ENCODE peak calls at places on chromosomes 4 and X, in seven cellular contexts. One of them, this sample, is unnamed.

GRCh38 chr4:15291133-15291532 is 136.7 kb upstream of the C1QTNF7 start:
- DNase-seq in ascending aorta: no peak
- DNase-seq in pancreas: no peak
- DNase-seq in tibial artery: no peak
- DNase-seq in fibroblast of lung: no peak
- DNase-seq in dorsolateral prefrontal cortex: no peak
- DNase-seq in left lung: no peak
- DNase-seq in this sample: no peak

GRCh38 chrX:24242649-24243556 is 71.0 kb downstream of the SUPT20HL2 start:
- DNase-seq in fibroblast of lung: peak
- DNase-seq in pancreas: no peak
- DNase-seq in dorsolateral prefrontal cortex: no peak
- DNase-seq in ascending aorta: peak
- DNase-seq in tibial artery: peak
- DNase-seq in left lung: no peak
- DNase-seq in this sample: no peak

GRCh38 chr4:83679692-83680091 is 143.8 kb downstream of the GPAT3 start:
- DNase-seq in pancreas: no peak
- DNase-seq in dorsolateral prefrontal cortex: no peak
- DNase-seq in tibial artery: no peak
- DNase-seq in fibroblast of lung: no peak
- DNase-seq in left lung: no peak
- DNase-seq in ascending aorta: no peak
- DNase-seq in this sample: no peak

GRCh38 chrX:132272826-132273225 is 53.6 kb upstream of the RAP2C start:
- DNase-seq in ascending aorta: no peak
- DNase-seq in dorsolateral prefrontal cortex: no peak
- DNase-seq in fibroblast of lung: no peak
- DNase-seq in left lung: no peak
- DNase-seq in tibial artery: no peak
- DNase-seq in pancreas: no peak
- DNase-seq in this sample: no peak

GRCh38 chr4:7812191-7812860 is 127.3 kb downstream of the AFAP1 start:
- DNase-seq in fibroblast of lung: no peak
- DNase-seq in left lung: no peak
- DNase-seq in ascending aorta: no peak
- DNase-seq in dorsolateral prefrontal cortex: no peak
- DNase-seq in pancreas: no peak
- DNase-seq in tibial artery: no peak
- DNase-seq in this sample: no peak

GRCh38 chr4:144288011-144288903 is 147.7 kb upstream of the GYPA start:
- DNase-seq in pancreas: no peak
- DNase-seq in fibroblast of lung: no peak
- DNase-seq in ascending aorta: no peak
- DNase-seq in tibial artery: no peak
- DNase-seq in dorsolateral prefrontal cortex: no peak
- DNase-seq in left lung: peak
- DNase-seq in this sample: no peak

GRCh38 chr4:90542216-90542615 is 415.0 kb downstream of the CCSER1 start:
- DNase-seq in tibial artery: no peak
- DNase-seq in dorsolateral prefrontal cortex: no peak
- DNase-seq in pancreas: no peak
- DNase-seq in left lung: no peak
- DNase-seq in ascending aorta: no peak
- DNase-seq in fibroblast of lung: no peak
- DNase-seq in this sample: no peak

GRCh38 chr4:138112389-138112788 is 129.8 kb downstream of the SLC7A11 start:
- DNase-seq in left lung: no peak
- DNase-seq in pancreas: no peak
- DNase-seq in dorsolateral prefrontal cortex: no peak
- DNase-seq in tibial artery: no peak
- DNase-seq in fibroblast of lung: no peak
- DNase-seq in ascending aorta: no peak
- DNase-seq in this sample: no peak

GRCh38 chr4:6555519-6555918 is 19.5 kb upstream of the MAN2B2 start:
- DNase-seq in dorsolateral prefrontal cortex: no peak
- DNase-seq in left lung: no peak
- DNase-seq in pancreas: no peak
- DNase-seq in tibial artery: no peak
- DNase-seq in fibroblast of lung: no peak
- DNase-seq in ascending aorta: no peak
- DNase-seq in this sample: no peak

GRCh38 chr4:118280501-118281218 is 72.1 kb downstream of the PRSS12 start:
- DNase-seq in tibial artery: no peak
- DNase-seq in dorsolateral prefrontal cortex: no peak
- DNase-seq in fibroblast of lung: peak
- DNase-seq in ascending aorta: no peak
- DNase-seq in left lung: no peak
- DNase-seq in pancreas: no peak
- DNase-seq in this sample: no peak

GRCh38 chrX:46575991-46576392 is 2.4 kb downstream of the CHST7 start:
- DNase-seq in pancreas: no peak
- DNase-seq in left lung: no peak
- DNase-seq in dorsolateral prefrontal cortex: no peak
- DNase-seq in fibroblast of lung: peak
- DNase-seq in tibial artery: peak
- DNase-seq in ascending aorta: no peak
- DNase-seq in this sample: no peak

GRCh38 chr4:94084155-94084554 is 123.5 kb upstream of the SMARCAD1 start:
- DNase-seq in pancreas: no peak
- DNase-seq in tibial artery: no peak
- DNase-seq in left lung: no peak
- DNase-seq in fibroblast of lung: no peak
- DNase-seq in dorsolateral prefrontal cortex: no peak
- DNase-seq in ascending aorta: no peak
- DNase-seq in this sample: no peak

GRCh38 chr4:99202536-99202935 is 16.5 kb downstream of the ADH6 start:
- DNase-seq in dorsolateral prefrontal cortex: no peak
- DNase-seq in pancreas: no peak
- DNase-seq in tibial artery: no peak
- DNase-seq in ascending aorta: peak
- DNase-seq in left lung: no peak
- DNase-seq in fibroblast of lung: peak
- DNase-seq in this sample: no peak

GRCh38 chrX:55007633-55008032 is 7.5 kb downstream of the APEX2 start:
- DNase-seq in pancreas: no peak
- DNase-seq in dorsolateral prefrontal cortex: no peak
- DNase-seq in fibroblast of lung: peak
- DNase-seq in ascending aorta: peak
- DNase-seq in left lung: no peak
- DNase-seq in tibial artery: no peak
- DNase-seq in this sample: no peak

GRCh38 chr4:37648084-37648817 is 37.9 kb downstream of the RELL1 start:
- DNase-seq in ascending aorta: peak
- DNase-seq in dorsolateral prefrontal cortex: no peak
- DNase-seq in left lung: no peak
- DNase-seq in pancreas: peak
- DNase-seq in fibroblast of lung: peak
- DNase-seq in tibial artery: no peak
- DNase-seq in this sample: peak

GRCh38 chr4:186719925-186720694 is 3.5 kb downstream of the FAT1 start:
- DNase-seq in pancreas: no peak
- DNase-seq in fibroblast of lung: peak
- DNase-seq in tibial artery: no peak
- DNase-seq in left lung: no peak
- DNase-seq in dorsolateral prefrontal cortex: no peak
- DNase-seq in ascending aorta: no peak
- DNase-seq in this sample: no peak

GRCh38 chr4:178471385-178471784 is 1029.1 kb upstream of the AGA start:
- DNase-seq in tibial artery: no peak
- DNase-seq in ascending aorta: no peak
- DNase-seq in left lung: no peak
- DNase-seq in fibroblast of lung: no peak
- DNase-seq in dorsolateral prefrontal cortex: no peak
- DNase-seq in pancreas: no peak
- DNase-seq in this sample: no peak

GRCh38 chr4:2248044-2248780 is 6.3 kb upstream of the HAUS3 start:
- DNase-seq in tibial artery: no peak
- DNase-seq in pancreas: no peak
- DNase-seq in dorsolateral prefrontal cortex: no peak
- DNase-seq in left lung: peak
- DNase-seq in fibroblast of lung: no peak
- DNase-seq in ascending aorta: peak
- DNase-seq in this sample: peak

GRCh38 chr4:171920901-171921300 is 107.7 kb downstream of the GALNTL6 start:
- DNase-seq in tibial artery: no peak
- DNase-seq in ascending aorta: no peak
- DNase-seq in dorsolateral prefrontal cortex: no peak
- DNase-seq in fibroblast of lung: no peak
- DNase-seq in left lung: no peak
- DNase-seq in pancreas: no peak
- DNase-seq in this sample: no peak

GRCh38 chrX:19879742-19880378 is 7.5 kb downstream of the SH3KBP1 start:
- DNase-seq in left lung: no peak
- DNase-seq in fibroblast of lung: no peak
- DNase-seq in pancreas: no peak
- DNase-seq in tibial artery: no peak
- DNase-seq in ascending aorta: no peak
- DNase-seq in dorsolateral prefrontal cortex: no peak
- DNase-seq in this sample: no peak

GRCh38 chr4:168751263-168752225 is 254.7 kb downstream of the PALLD start:
- DNase-seq in fibroblast of lung: peak
- DNase-seq in pancreas: no peak
- DNase-seq in dorsolateral prefrontal cortex: no peak
- DNase-seq in left lung: no peak
- DNase-seq in ascending aorta: no peak
- DNase-seq in tibial artery: no peak
- DNase-seq in this sample: no peak

GRCh38 chr4:149841686-149842085 is 26.0 kb upstream of the IQCM start:
- DNase-seq in tibial artery: no peak
- DNase-seq in dorsolateral prefrontal cortex: no peak
- DNase-seq in fibroblast of lung: no peak
- DNase-seq in left lung: no peak
- DNase-seq in ascending aorta: no peak
- DNase-seq in pancreas: no peak
- DNase-seq in this sample: no peak

GRCh38 chr4:119647558-119647957 is 19.0 kb upstream of the PDE5A start:
- DNase-seq in pancreas: no peak
- DNase-seq in left lung: no peak
- DNase-seq in ascending aorta: no peak
- DNase-seq in tibial artery: no peak
- DNase-seq in dorsolateral prefrontal cortex: no peak
- DNase-seq in fibroblast of lung: peak
- DNase-seq in this sample: no peak

GRCh38 chrX:96314974-96315373 is 369.7 kb upstream of the DIAPH2 start:
- DNase-seq in ascending aorta: no peak
- DNase-seq in dorsolateral prefrontal cortex: no peak
- DNase-seq in tibial artery: no peak
- DNase-seq in fibroblast of lung: peak
- DNase-seq in left lung: no peak
- DNase-seq in pancreas: no peak
- DNase-seq in this sample: no peak

GRCh38 chr4:141652161-141652778 is 15.9 kb downstream of the IL15 start:
- DNase-seq in pancreas: no peak
- DNase-seq in left lung: no peak
- DNase-seq in dorsolateral prefrontal cortex: no peak
- DNase-seq in tibial artery: no peak
- DNase-seq in fibroblast of lung: peak
- DNase-seq in ascending aorta: no peak
- DNase-seq in this sample: no peak

GRCh38 chr4:130077275-130077674 is 981.3 kb downstream of the C4orf33 start:
- DNase-seq in tibial artery: no peak
- DNase-seq in ascending aorta: no peak
- DNase-seq in left lung: no peak
- DNase-seq in fibroblast of lung: no peak
- DNase-seq in dorsolateral prefrontal cortex: no peak
- DNase-seq in pancreas: no peak
- DNase-seq in this sample: no peak

GRCh38 chrX:140712413-140713173 is 3.0 kb downstream of the LINC00632 start:
- DNase-seq in tibial artery: peak
- DNase-seq in fibroblast of lung: peak
- DNase-seq in left lung: peak
- DNase-seq in ascending aorta: peak
- DNase-seq in pancreas: peak
- DNase-seq in dorsolateral prefrontal cortex: peak
- DNase-seq in this sample: peak

GRCh38 chr4:39455486-39455885 is 3.2 kb downstream of the RPL9 start:
- DNase-seq in fibroblast of lung: no peak
- DNase-seq in ascending aorta: no peak
- DNase-seq in dorsolateral prefrontal cortex: no peak
- DNase-seq in pancreas: no peak
- DNase-seq in left lung: no peak
- DNase-seq in tibial artery: no peak
- DNase-seq in this sample: no peak
- TF ChIP-seq CTCF in fibroblast of lung: no peak
- TF ChIP-seq CTCF in ascending aorta: no peak
- TF ChIP-seq CTCF in dorsolateral prefrontal cortex: no peak
- TF ChIP-seq CTCF in pancreas: no peak
- TF ChIP-seq CTCF in left lung: no peak
- TF ChIP-seq CTCF in tibial artery: no peak
- TF ChIP-seq CTCF in this sample: no peak

GRCh38 chr4:40306991-40307390 is 28.1 kb upstream of the CHRNA9 start:
- DNase-seq in left lung: no peak
- DNase-seq in tibial artery: peak
- DNase-seq in fibroblast of lung: no peak
- DNase-seq in ascending aorta: no peak
- DNase-seq in pancreas: no peak
- DNase-seq in dorsolateral prefrontal cortex: no peak
- DNase-seq in this sample: no peak
- H3K27ac ChIP-seq in left lung: peak
- H3K27ac ChIP-seq in tibial artery: no peak
- H3K27ac ChIP-seq in fibroblast of lung: no peak
- H3K27ac ChIP-seq in ascending aorta: no peak
- H3K27ac ChIP-seq in pancreas: no peak
- H3K27ac ChIP-seq in dorsolateral prefrontal cortex: no peak
- H3K27ac ChIP-seq in this sample: no peak

GRCh38 chrX:1391707-1392375 is at the start of gene SLC25A6:
- DNase-seq in left lung: peak
- DNase-seq in ascending aorta: peak
- DNase-seq in pancreas: peak
- DNase-seq in tibial artery: peak
- DNase-seq in fibroblast of lung: peak
- DNase-seq in dorsolateral prefrontal cortex: peak
- DNase-seq in this sample: peak
- TF ChIP-seq CTCF in left lung: peak
- TF ChIP-seq CTCF in ascending aorta: no peak
- TF ChIP-seq CTCF in pancreas: no peak
- TF ChIP-seq CTCF in tibial artery: peak
- TF ChIP-seq CTCF in fibroblast of lung: no peak
- TF ChIP-seq CTCF in dorsolateral prefrontal cortex: peak
- TF ChIP-seq CTCF in this sample: peak

GRCh38 chrX:107360788-107361360 is 88.6 kb upstream of the FRMPD3 start:
- DNase-seq in pancreas: no peak
- DNase-seq in ascending aorta: no peak
- DNase-seq in tibial artery: no peak
- DNase-seq in left lung: no peak
- DNase-seq in dorsolateral prefrontal cortex: no peak
- DNase-seq in fibroblast of lung: no peak
- DNase-seq in this sample: no peak
- H3K27ac ChIP-seq in pancreas: no peak
- H3K27ac ChIP-seq in ascending aorta: no peak
- H3K27ac ChIP-seq in tibial artery: no peak
- H3K27ac ChIP-seq in left lung: no peak
- H3K27ac ChIP-seq in dorsolateral prefrontal cortex: no peak
- H3K27ac ChIP-seq in fibroblast of lung: no peak
- H3K27ac ChIP-seq in this sample: no peak

DNA sequence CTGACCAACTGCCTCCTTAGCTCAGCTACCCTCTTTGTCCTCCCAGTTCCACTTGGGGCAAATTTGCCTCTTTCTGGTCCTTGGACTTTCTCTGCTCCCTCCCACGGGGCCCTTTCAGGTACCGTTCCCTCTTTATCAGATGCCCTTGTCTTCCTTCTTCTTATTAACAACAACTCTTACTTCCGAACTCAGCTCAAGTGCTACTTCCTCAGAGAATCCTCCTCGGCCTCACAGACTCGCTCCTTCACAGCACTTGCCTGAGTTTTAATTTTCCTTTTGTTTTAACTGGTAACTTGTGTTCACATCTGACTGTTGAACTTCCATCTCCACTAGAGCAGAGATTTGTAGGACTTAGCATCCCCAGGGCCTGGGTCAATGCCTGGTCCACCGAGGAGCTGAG is 85.7 kb downstream of the CLNK start:
- DNase-seq in pancreas: no peak
- DNase-seq in ascending aorta: no peak
- DNase-seq in dorsolateral prefrontal cortex: no peak
- DNase-seq in tibial artery: no peak
- DNase-seq in left lung: no peak
- DNase-seq in fibroblast of lung: no peak
- DNase-seq in this sample: no peak
- TF ChIP-seq CTCF in pancreas: no peak
- TF ChIP-seq CTCF in ascending aorta: no peak
- TF ChIP-seq CTCF in dorsolateral prefrontal cortex: no peak
- TF ChIP-seq CTCF in tibial artery: no peak
- TF ChIP-seq CTCF in left lung: no peak
- TF ChIP-seq CTCF in fibroblast of lung: no peak
- TF ChIP-seq CTCF in this sample: no peak

This sample was measured in breast epithelium.